ENCODE peak calls at places on chromosomes 2 and 18, in four cellular contexts. Z is 8988T; R is ACHN; J is stimulated activated naive CD8-positive, alpha-beta T cell treated with anti-CD3 and anti-CD28 coated beads, Interleukin-15, amount 100 ng/mL, for 72 hours. V is an unnamed sample.

GRCh38 chr18:55861266-55861665 is 273.3 kb upstream of the TCF4 start:
- DNase-seq in Z (no peak), J (no peak), R (peak), V (no peak)

GRCh38 chr2:25258814-25259743 is 82.6 kb downstream of the DNMT3A start:
- DNase-seq in Z (no peak), R (no peak), J (no peak), V (no peak)

GRCh38 chr2:31469648-31470047 is 55.1 kb upstream of the XDH start:
- DNase-seq in J (no peak), Z (no peak), R (no peak), V (no peak)

GRCh38 chr2:11995381-11995947 is 249.0 kb downstream of the LPIN1 start:
- DNase-seq in J (no peak), Z (no peak), R (no peak), V (no peak)

GRCh38 chr2:26556309-26557243 is 78.7 kb upstream of the OTOF start:
- DNase-seq in J (no peak), Z (no peak), R (no peak), V (no peak)

GRCh38 chr2:190792956-190793888 is 87.4 kb upstream of the GLS start:
- DNase-seq in Z (no peak), R (no peak), J (peak), V (no peak)

GRCh38 chr2:7725132-7725849 is 808.1 kb downstream of the RNF144A start:
- DNase-seq in Z (no peak), R (no peak), J (peak), V (peak)

GRCh38 chr2:188788621-188789020 is 185.6 kb upstream of the COL3A1 start:
- DNase-seq in J (no peak), R (peak), Z (no peak), V (no peak)

GRCh38 chr2:62297642-62298010 is 101.7 kb downstream of the B3GNT2 start:
- DNase-seq in R (peak), J (no peak), Z (no peak), V (no peak)

GRCh38 chr2:217837001-217837491 is 165.7 kb downstream of the TNS1 start:
- DNase-seq in R (no peak), J (no peak), Z (no peak), V (no peak)

GRCh38 chr2:81648370-81648769 is 1343.8 kb upstream of the LRRTM1 start:
- DNase-seq in R (no peak), Z (no peak), J (no peak), V (no peak)

GRCh38 chr2:220491633-220492032 is 864.2 kb downstream of the SLC4A3 start:
- DNase-seq in R (no peak), Z (no peak), J (no peak), V (no peak)

GRCh38 chr18:57466307-57466706 is 31.1 kb downstream of the ONECUT2 start:
- DNase-seq in J (no peak), Z (no peak), R (no peak), V (no peak)

GRCh38 chr18:904135-905090 is at the start of gene ADCYAP1:
- DNase-seq in R (no peak), Z (no peak), J (no peak), V (no peak)

GRCh38 chr18:78789850-78790249 is 189.8 kb upstream of the SALL3 start:
- DNase-seq in Z (no peak), R (no peak), J (no peak), V (no peak)

GRCh38 chr2:141641462-141641861 is 489.4 kb downstream of the LRP1B start:
- DNase-seq in J (no peak), Z (no peak), R (peak), V (no peak)

GRCh38 chr2:85564144-85564563 is 2.9 kb upstream of the GGCX start:
- DNase-seq in J (no peak), R (no peak), Z (no peak), V (peak)

GRCh38 chr18:9506046-9506792 is 30.9 kb downstream of the RALBP1 start:
- DNase-seq in Z (no peak), J (no peak), R (no peak), V (no peak)

GRCh38 chr2:27086722-27087446 is at the start of gene KHK:
- DNase-seq in R (peak), J (no peak), Z (peak), V (no peak)

GRCh38 chr2:6679481-6679880 is 186.2 kb downstream of the CMPK2 start:
- DNase-seq in J (no peak), R (no peak), Z (no peak), V (no peak)

GRCh38 chr18:70382032-70382431 is 93.2 kb downstream of the SOCS6 start:
- DNase-seq in J (no peak), Z (no peak), R (no peak), V (no peak)

GRCh38 chr2:212145111-212145510 is 393.5 kb downstream of the ERBB4 start:
- DNase-seq in R (no peak), J (no peak), Z (no peak), V (no peak)

GRCh38 chr2:53075760-53076159 is 691.8 kb upstream of the CHAC2 start:
- DNase-seq in J (no peak), Z (no peak), R (no peak), V (no peak)

GRCh38 chr18:50075772-50076171 is 119.2 kb downstream of the MYO5B start:
- DNase-seq in J (no peak), R (no peak), Z (no peak), V (no peak)

GRCh38 chr2:236876642-236877041 is 209.0 kb upstream of the COPS8 start:
- DNase-seq in R (no peak), Z (no peak), J (no peak), V (no peak)

GRCh38 chr2:222295368-222296041 is 3.3 kb downstream of the PAX3 start:
- DNase-seq in R (no peak), J (no peak), Z (no peak), V (no peak)

GRCh38 chr18:14100503-14101286 is 31.5 kb downstream of the ZNF519 start:
- DNase-seq in Z (no peak), J (no peak), R (no peak), V (no peak)

GRCh38 chr18:55382277-55382805 is 205.7 kb downstream of the TCF4 start:
- DNase-seq in J (no peak), R (no peak), Z (no peak), V (no peak)

GRCh38 chr2:111946294-111947114 is 48.1 kb downstream of the MERTK start:
- DNase-seq in R (peak), Z (no peak), J (no peak), V (no peak)

GRCh38 chr18:9437049-9437448 is 38.3 kb upstream of the RALBP1 start:
- DNase-seq in J (no peak), R (no peak), Z (no peak), V (no peak)